ENCODE peak calls at places on chromosomes 5 and 9, in six cellular contexts. C is cardiac muscle cell, A is AG04450, W is OCI-LY7, Y is caudate nucleus, N is Panc1. M is an unnamed sample.
A peak's percentile ranks its signal among the peaks of the same experiment; 100 is the strongest.

GRCh38 chr5:145245354-145245753 is 589.8 kb downstream of the PRELID2 start:
- DNase-seq in Y (no peak), A (no peak), W (no peak), N (no peak), C (peak; percentile 61), M (no peak)

GRCh38 chr9:134670042-134670525 is 28.5 kb downstream of the COL5A1 start:
- DNase-seq in N (no peak), Y (no peak), A (peak; percentile 48), W (no peak), C (peak; percentile 79), M (no peak)

GRCh38 chr5:72818866-72819534 is 2.5 kb downstream of the TNPO1 start:
- DNase-seq in Y (peak; percentile 44), N (no peak), A (no peak), W (peak; percentile 82), C (peak; percentile 72), M (peak; percentile 44)

GRCh38 chr9:127021664-127022337 is 100.6 kb downstream of the ANGPTL2 start:
- DNase-seq in C (peak; percentile 99), Y (peak; percentile 80), N (no peak), W (no peak), A (peak; percentile 98), M (peak; percentile 67)

GRCh38 chr5:139982157-139982974 is 60.7 kb downstream of the NRG2 start:
- DNase-seq in Y (peak; percentile 32), A (no peak), W (no peak), N (no peak), C (peak; percentile 55), M (peak; percentile 93)

GRCh38 chr5:6729400-6730310 is 16.4 kb downstream of the TENT4A start:
- DNase-seq in W (peak; percentile 37), A (no peak), Y (no peak), C (no peak), N (no peak), M (no peak)

GRCh38 chr5:139417214-139417613 is 13.3 kb upstream of the SPATA24 start:
- DNase-seq in C (no peak), Y (no peak), N (no peak), W (no peak), A (peak; percentile 51), M (peak; percentile 22)

GRCh38 chr9:37251452-37251851 is 131.1 kb downstream of the ZCCHC7 start:
- DNase-seq in W (no peak), C (no peak), N (no peak), Y (no peak), A (no peak), M (no peak)

GRCh38 chr9:137445930-137446431 is 4.8 kb upstream of the ENTPD8 start:
- DNase-seq in Y (no peak), A (no peak), C (no peak), W (no peak), N (no peak), M (no peak)

GRCh38 chr9:108394726-108395125 is 461.1 kb downstream of the ACTL7B start:
- DNase-seq in Y (no peak), N (no peak), A (no peak), W (no peak), C (no peak), M (no peak)

GRCh38 chr9:712643-713042 is 128.9 kb upstream of the DMRT1 start:
- DNase-seq in C (no peak), W (no peak), Y (no peak), N (no peak), A (no peak), M (no peak)

GRCh38 chr9:711761-712523 is 129.6 kb upstream of the DMRT1 start:
- DNase-seq in N (no peak), C (no peak), Y (no peak), W (no peak), A (no peak), M (no peak)

GRCh38 chr9:713046-713445 is 128.5 kb upstream of the DMRT1 start:
- DNase-seq in A (no peak), C (no peak), N (no peak), W (no peak), Y (no peak), M (no peak)

GRCh38 chr9:708556-709432 is 132.7 kb upstream of the DMRT1 start:
- DNase-seq in C (no peak), Y (no peak), N (no peak), A (no peak), W (no peak), M (no peak)

GRCh38 chr9:710951-711745 is 130.3 kb upstream of the DMRT1 start:
- DNase-seq in A (no peak), C (no peak), N (no peak), W (peak; percentile 55), Y (no peak), M (no peak)
- H3K27ac ChIP-seq in A (no peak overlapping the region), C (no peak overlapping the region), N (no peak overlapping the region), W (no peak overlapping the region), Y (peak overlapping the region; percentile 79), M (no peak overlapping the region)

GRCh38 chr9:14323083-14323968 is 9.4 kb upstream of the NFIB start:
- DNase-seq in N (no peak), Y (no peak), A (no peak), W (no peak), C (no peak), M (no peak)

GRCh38 chr9:14322211-14323082 is 8.5 kb upstream of the NFIB start:
- DNase-seq in W (peak; percentile 94), N (no peak), A (no peak), Y (peak; percentile 84), C (peak; percentile 98), M (peak; percentile 94)

GRCh38 chr9:14326264-14326826 is 12.4 kb upstream of the NFIB start:
- DNase-seq in N (no peak), Y (no peak), W (peak; percentile 51), A (no peak), C (peak; percentile 56), M (no peak)

GRCh38 chr9:14321517-14322125 is 7.7 kb upstream of the NFIB start:
- DNase-seq in A (no peak), C (peak; percentile 47), Y (no peak), N (no peak), W (peak; percentile 44), M (no peak)

DNA sequence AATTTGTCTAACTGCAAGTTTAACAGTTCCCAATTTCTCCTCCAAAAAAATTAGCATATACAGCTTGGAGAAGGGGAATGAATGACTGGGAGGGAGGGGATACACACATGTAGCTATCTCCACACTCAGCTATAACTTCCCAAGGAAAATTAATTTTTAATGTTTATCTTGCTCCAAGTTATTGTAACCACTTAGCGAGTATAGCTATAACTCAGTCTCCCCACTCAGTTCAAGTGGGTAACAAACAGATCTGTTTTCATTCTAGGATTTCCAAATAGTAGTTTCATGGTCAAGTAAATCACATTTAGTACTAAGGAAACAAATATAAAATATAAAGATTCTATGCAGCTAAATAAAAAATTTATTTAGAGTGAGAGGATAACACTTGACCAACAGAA is 10.0 kb upstream of the NFIB start:
- DNase-seq in A (no peak), C (no peak), Y (no peak), W (no peak), N (no peak), M (no peak)
- H3K27ac ChIP-seq in A (no peak overlapping the region), C (no peak overlapping the region), Y (no peak overlapping the region), W (no peak overlapping the region), N (no peak overlapping the region), M (no peak overlapping the region)

DNA sequence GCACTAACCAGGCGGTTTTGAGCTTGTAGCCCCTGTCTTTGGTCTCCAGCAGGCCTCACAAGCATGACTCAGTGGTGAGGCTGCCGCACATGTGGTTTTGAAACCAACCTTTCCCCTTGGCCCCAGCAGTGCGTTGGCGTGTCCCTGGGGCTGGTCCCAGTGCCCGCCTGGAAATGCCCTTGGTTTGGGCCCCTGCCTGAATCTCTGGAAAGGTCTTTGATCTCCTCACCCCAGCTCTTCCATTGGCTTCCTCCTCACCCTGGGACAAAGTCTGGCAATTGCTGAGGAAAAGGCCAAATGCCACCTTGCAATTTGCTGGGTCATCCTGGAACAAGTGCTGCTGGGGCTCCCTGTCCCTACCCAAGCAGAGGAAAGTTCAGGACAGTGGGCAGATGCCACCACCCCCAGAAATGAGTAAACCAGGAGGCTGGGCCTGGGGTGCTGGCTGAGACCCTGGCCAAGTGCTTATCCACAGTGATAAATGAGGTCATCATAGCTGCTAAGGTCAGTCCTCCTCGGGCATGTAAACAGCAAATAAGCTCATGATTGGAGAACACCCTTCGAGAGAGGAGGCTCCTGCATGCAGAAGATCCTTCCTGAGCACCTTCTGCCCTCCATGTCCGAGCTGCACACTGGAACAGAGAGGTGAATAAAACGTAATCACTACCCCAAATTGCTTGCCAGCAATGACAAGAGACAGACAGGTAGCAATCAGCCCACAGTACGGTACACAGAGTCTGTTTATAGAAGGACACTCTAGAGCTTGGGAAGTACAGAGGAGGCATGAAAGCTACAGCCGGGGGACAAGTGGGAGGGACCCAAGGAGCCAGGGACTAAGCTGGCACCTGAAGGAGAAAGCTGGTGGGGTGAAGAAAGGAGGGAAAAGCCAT is 98.9 kb upstream of the CPEB4 start:
- DNase-seq in N (no peak), W (peak; percentile 31), Y (no peak), A (peak; percentile 33), C (peak; percentile 73), M (no peak)
- H3K27ac ChIP-seq in N (no peak overlapping the region), W (no peak overlapping the region), Y (no peak overlapping the region), A (peak overlapping the region; percentile 31), C (no peak overlapping the region), M (no peak overlapping the region)

GRCh38 chr5:137638841-137639240 is 97.0 kb downstream of the KLHL3 start:
- DNase-seq in C (no peak), N (no peak), W (no peak), A (no peak), Y (no peak), M (no peak)

GRCh38 chr5:137635521-137635921 is 100.4 kb downstream of the KLHL3 start:
- DNase-seq in Y (no peak), N (no peak), A (no peak), C (no peak), W (no peak), M (no peak)

GRCh38 chr5:137639645-137640044 is 96.2 kb downstream of the KLHL3 start:
- DNase-seq in A (no peak), Y (no peak), C (no peak), W (no peak), N (no peak), M (no peak)

GRCh38 chr5:137636076-137636475 is 99.8 kb downstream of the KLHL3 start:
- DNase-seq in Y (no peak), C (no peak), N (no peak), A (no peak), W (no peak), M (no peak)

DNA sequence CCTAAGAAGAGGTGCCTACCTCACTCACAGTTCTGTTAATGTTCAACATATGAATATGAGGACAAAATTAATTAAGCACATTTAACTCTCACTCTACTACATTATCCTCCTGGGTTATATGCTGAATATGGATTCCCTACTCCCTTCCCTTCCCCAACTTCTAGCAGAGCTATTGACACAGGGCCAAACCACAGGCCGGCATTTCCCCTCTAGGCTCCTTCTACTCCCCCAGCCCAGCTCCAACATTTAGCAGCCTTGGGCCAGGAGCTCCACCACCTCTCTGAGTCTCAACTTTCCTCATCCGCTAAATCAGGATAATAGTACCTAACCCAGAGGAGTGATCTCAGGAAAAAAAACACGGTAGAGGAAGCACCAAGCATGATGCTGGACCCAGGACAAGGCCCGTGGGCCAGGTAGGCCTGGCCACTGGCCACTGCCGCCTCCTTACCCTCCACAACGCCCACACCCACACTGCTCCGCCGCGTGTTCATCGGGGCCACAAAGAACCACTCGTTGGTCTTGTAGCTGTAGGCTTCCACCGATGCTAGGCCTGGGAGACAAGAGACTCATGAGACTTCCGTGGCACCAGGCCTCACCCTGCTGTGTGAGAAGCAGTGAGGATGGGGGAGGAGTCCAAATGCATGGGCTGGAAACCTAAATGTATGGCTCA is 98.9 kb downstream of the KLHL3 start:
- DNase-seq in A (no peak), N (no peak), Y (no peak), C (peak; percentile 83), W (no peak), M (no peak)
- H3K27ac ChIP-seq in A (no peak overlapping the region), N (no peak overlapping the region), Y (no peak overlapping the region), C (no peak overlapping the region), W (no peak overlapping the region), M (no peak overlapping the region)

GRCh38 chr5:88377705-88378656 is 109.3 kb upstream of the TMEM161B start:
- DNase-seq in Y (no peak), A (no peak), W (no peak), N (no peak), C (no peak), M (no peak)
- H3K27ac ChIP-seq in Y (no peak overlapping the region), A (no peak overlapping the region), W (no peak overlapping the region), N (no peak overlapping the region), C (no peak overlapping the region), M (no peak overlapping the region)

M was measured in substantia nigra.